ENCODE peak calls at places on chromosomes 16 and 17, in ten cellular contexts. V is AG04450, P is A549, H is bronchial epithelial cell, F is cardiac fibroblast, D is body of pancreas, T is esophagus muscularis mucosa, B is breast epithelium, Q is psoas muscle, A is ovary. Z is an unnamed sample.

GRCh38 chr17:5580367-5580766 is 3.9 kb downstream of the NLRP1 start:
- DNase-seq in B (no peak), T (no peak), P (no peak), D (no peak), A (no peak), V (no peak), Q (no peak), H (no peak), F (peak), Z (peak)

GRCh38 chr17:78484300-78485159 is 92.7 kb downstream of the DNAH17 start:
- DNase-seq in Q (no peak), B (no peak), A (no peak), P (peak), D (no peak), H (no peak), V (no peak), T (no peak), F (peak), Z (no peak)

GRCh38 chr16:87722590-87723223 is 43.1 kb downstream of the KLHDC4 start:
- DNase-seq in H (no peak), V (no peak), T (no peak), D (no peak), F (no peak), A (no peak), P (no peak), Q (no peak), B (no peak), Z (no peak)

GRCh38 chr16:77850637-77851330 is 62.4 kb downstream of the VAT1L start:
- DNase-seq in B (no peak), D (no peak), T (no peak), P (no peak), H (no peak), F (peak), Q (no peak), A (no peak), V (no peak), Z (peak)

GRCh38 chr16:87366288-87366687 is 17.3 kb downstream of the FBXO31 start:
- DNase-seq in B (no peak), V (no peak), P (no peak), T (no peak), H (no peak), F (no peak), D (no peak), Q (no peak), A (no peak), Z (no peak)

GRCh38 chr17:77208217-77208808 is 67.5 kb downstream of the SEC14L1 start:
- DNase-seq in D (peak), B (no peak), A (peak), F (peak), V (peak), T (no peak), P (no peak), H (no peak), Q (no peak), Z (peak)

GRCh38 chr17:79668344-79669250 is 57.7 kb upstream of the RBFOX3 start:
- DNase-seq in B (peak), F (no peak), D (no peak), Q (no peak), A (no peak), H (no peak), T (no peak), P (no peak), V (no peak), Z (no peak)

GRCh38 chr16:78249056-78249455 is 149.6 kb downstream of the WWOX start:
- DNase-seq in D (peak), T (no peak), Q (no peak), H (no peak), B (no peak), F (no peak), P (no peak), V (no peak), A (no peak), Z (no peak)

GRCh38 chr17:77307479-77308198 is 166.9 kb downstream of the SEC14L1 start:
- DNase-seq in H (no peak), F (no peak), Q (no peak), T (no peak), D (no peak), A (no peak), P (no peak), V (no peak), B (no peak), Z (no peak)

GRCh38 chr17:29347831-29348281 is 42.3 kb upstream of the TAOK1 start:
- DNase-seq in A (no peak), F (peak), Q (no peak), B (no peak), D (peak), H (no peak), T (no peak), P (no peak), V (no peak), Z (peak)

GRCh38 chr17:29674270-29674669 is 51.6 kb upstream of the CORO6 start:
- DNase-seq in H (no peak), B (no peak), T (no peak), D (no peak), V (no peak), F (no peak), A (no peak), Q (no peak), P (no peak), Z (no peak)

GRCh38 chr16:81094771-81095251 is 1.4 kb downstream of the GCSH start:
- DNase-seq in T (no peak), D (no peak), Q (no peak), A (no peak), H (no peak), P (no peak), F (peak), V (no peak), B (no peak), Z (peak)

GRCh38 chr17:45405250-45406086 is 27.2 kb downstream of the ARHGAP27 start:
- DNase-seq in F (no peak), D (no peak), A (no peak), T (no peak), V (no peak), Q (no peak), B (no peak), H (no peak), P (no peak), Z (no peak)

GRCh38 chr16:31393056-31393455 is at the start of gene ITGAD:
- DNase-seq in A (no peak), P (no peak), B (no peak), Q (no peak), D (no peak), F (no peak), V (no peak), T (no peak), H (no peak), Z (no peak)

GRCh38 chr17:1227917-1228751 is 42.1 kb upstream of the BHLHA9 start:
- DNase-seq in Q (peak), T (no peak), H (no peak), V (no peak), D (peak), A (no peak), P (no peak), B (no peak), F (no peak), Z (no peak)

GRCh38 chr16:49921791-49922456 is 66.0 kb upstream of the ZNF423 start:
- DNase-seq in A (peak), V (no peak), P (peak), D (peak), H (peak), Q (peak), F (peak), B (peak), T (no peak), Z (peak)

GRCh38 chr17:73017653-73018052 is 74.8 kb downstream of the SLC39A11 start:
- DNase-seq in V (peak), H (peak), P (no peak), Q (no peak), F (peak), T (no peak), A (no peak), D (no peak), B (no peak), Z (peak)

GRCh38 chr17:49516190-49516589 is 21.1 kb downstream of the NGFR start:
- DNase-seq in H (no peak), B (peak), V (no peak), D (no peak), P (no peak), A (peak), T (no peak), F (peak), Q (no peak), Z (peak)

GRCh38 chr16:25052161-25052511 is 37.0 kb upstream of the ARHGAP17 start:
- DNase-seq in F (no peak), B (no peak), H (no peak), P (no peak), A (no peak), Q (no peak), D (peak), V (no peak), T (no peak), Z (no peak)

GRCh38 chr16:78577597-78577996 is 478.1 kb downstream of the WWOX start:
- DNase-seq in V (no peak), T (no peak), B (no peak), F (no peak), H (no peak), D (no peak), Q (no peak), P (no peak), A (no peak), Z (no peak)

GRCh38 chr17:75764711-75765421 is at the start of gene GALK1:
- DNase-seq in D (peak), P (peak), Q (peak), H (peak), T (no peak), F (peak), B (peak), A (peak), V (no peak), Z (peak)

GRCh38 chr17:75549246-75550138 is 24.0 kb downstream of the LLGL2 start:
- DNase-seq in H (peak), V (no peak), Q (no peak), P (peak), A (no peak), B (peak), D (peak), F (no peak), T (no peak), Z (no peak)

GRCh38 chr16:50198802-50199410 is 45.8 kb downstream of the TENT4B start:
- DNase-seq in D (no peak), B (no peak), F (no peak), H (peak), P (no peak), V (no peak), A (no peak), T (no peak), Q (no peak), Z (no peak)

GRCh38 chr16:24062270-24062817 is 193.8 kb upstream of the CACNG3 start:
- DNase-seq in P (no peak), F (no peak), V (no peak), B (no peak), T (no peak), Q (no peak), H (no peak), A (no peak), D (no peak), Z (no peak)

GRCh38 chr16:49952386-49952785 is 72.6 kb upstream of the CNEP1R1 start:
- DNase-seq in B (no peak), Q (no peak), H (peak), D (no peak), V (no peak), T (no peak), A (no peak), P (no peak), F (peak), Z (peak)

GRCh38 chr16:80971814-80972213 is 34.9 kb downstream of the CMC2 start:
- DNase-seq in D (no peak), B (no peak), H (no peak), T (no peak), Q (no peak), V (no peak), A (no peak), P (no peak), F (no peak), Z (no peak)

GRCh38 chr17:68020451-68020779 is 15.1 kb upstream of the KPNA2 start:
- DNase-seq in H (no peak), Q (no peak), P (no peak), V (no peak), D (no peak), F (no peak), B (no peak), A (no peak), T (no peak), Z (peak)

GRCh38 chr16:64162613-64163375 is 959.1 kb downstream of the CDH11 start:
- DNase-seq in F (no peak), T (no peak), P (no peak), H (no peak), A (no peak), B (no peak), Q (no peak), V (no peak), D (no peak), Z (no peak)

GRCh38 chr17:59410049-59410437 is 78.6 kb downstream of the YPEL2 start:
- DNase-seq in F (no peak), D (no peak), Q (no peak), H (no peak), A (no peak), P (no peak), B (no peak), V (no peak), T (no peak), Z (no peak)

GRCh38 chr16:54284931-54285413 is 1.6 kb downstream of the IRX3 start:
- DNase-seq in A (no peak), F (peak), T (no peak), V (no peak), Q (no peak), P (no peak), B (no peak), D (no peak), H (no peak), Z (peak)

GRCh38 chr17:72120878-72121163 is at the start of gene SOX9:
- DNase-seq in F (peak), D (peak), P (peak), V (peak), Q (peak), A (no peak), B (peak), T (no peak), H (peak), Z (peak)

GRCh38 chr16:10180042-10180770 is 2.0 kb downstream of the GRIN2A start:
- DNase-seq in Q (no peak), V (no peak), A (no peak), B (no peak), F (no peak), P (no peak), D (no peak), H (no peak), T (no peak), Z (no peak)

GRCh38 chr17:19531780-19532501 is 1.7 kb upstream of the SLC47A1 start:
- DNase-seq in V (no peak), A (no peak), Q (no peak), P (no peak), D (no peak), H (no peak), F (peak), B (no peak), T (no peak), Z (no peak)

GRCh38 chr17:49612721-49613120 is 37.0 kb downstream of the NXPH3 start:
- DNase-seq in D (no peak), V (no peak), B (no peak), A (no peak), Q (no peak), F (no peak), H (peak), P (no peak), T (no peak), Z (no peak)

GRCh38 chr16:67294927-67295326 is 15.6 kb downstream of the PLEKHG4 start:
- DNase-seq in B (no peak), Q (no peak), H (no peak), T (no peak), D (no peak), F (no peak), V (no peak), A (no peak), P (no peak), Z (peak)
- TF ChIP-seq CTCF in B (no peak), Q (no peak), H (no peak), T (no peak), D (no peak), F (no peak), V (peak), A (no peak), P (no peak), Z (peak)

GRCh38 chr17:83092186-83092585 is 12.8 kb downstream of the METRNL start:
- DNase-seq in V (no peak), P (no peak), T (no peak), H (no peak), Q (no peak), F (no peak), A (no peak), D (no peak), B (no peak), Z (no peak)
- H3K4me3 ChIP-seq in V (no peak), P (no peak), T (no peak), H (no peak), Q (no peak), F (no peak), A (no peak), D (no peak), B (peak), Z (no peak)

GRCh38 chr16:1180772-1181714 is 28.1 kb downstream of the CACNA1H start:
- DNase-seq in D (no peak), H (no peak), B (no peak), T (no peak), P (no peak), Q (no peak), A (peak), V (no peak), F (peak), Z (no peak)

GRCh38 chr16:1183235-1183907 is 30.5 kb downstream of the CACNA1H start:
- DNase-seq in P (peak), F (peak), T (no peak), H (no peak), B (no peak), A (peak), Q (peak), D (peak), V (peak), Z (peak)

GRCh38 chr16:1184980-1185379 is 32.1 kb downstream of the CACNA1H start:
- DNase-seq in T (no peak), A (no peak), Q (no peak), V (no peak), D (no peak), B (no peak), H (no peak), P (no peak), F (no peak), Z (no peak)

GRCh38 chr16:1181715-1182671 is 29.1 kb downstream of the CACNA1H start:
- DNase-seq in H (no peak), D (peak), Q (peak), F (peak), P (peak), B (peak), A (peak), T (no peak), V (peak), Z (peak)

GRCh38 chr16:1184156-1184868 is 31.4 kb downstream of the CACNA1H start:
- DNase-seq in V (no peak), B (no peak), D (no peak), T (no peak), F (no peak), P (no peak), H (no peak), Q (no peak), A (no peak), Z (no peak)
- TF ChIP-seq CTCF in V (no peak), B (no peak), D (no peak), T (peak), F (no peak), P (no peak), H (no peak), Q (no peak), A (no peak), Z (no peak)

DNA sequence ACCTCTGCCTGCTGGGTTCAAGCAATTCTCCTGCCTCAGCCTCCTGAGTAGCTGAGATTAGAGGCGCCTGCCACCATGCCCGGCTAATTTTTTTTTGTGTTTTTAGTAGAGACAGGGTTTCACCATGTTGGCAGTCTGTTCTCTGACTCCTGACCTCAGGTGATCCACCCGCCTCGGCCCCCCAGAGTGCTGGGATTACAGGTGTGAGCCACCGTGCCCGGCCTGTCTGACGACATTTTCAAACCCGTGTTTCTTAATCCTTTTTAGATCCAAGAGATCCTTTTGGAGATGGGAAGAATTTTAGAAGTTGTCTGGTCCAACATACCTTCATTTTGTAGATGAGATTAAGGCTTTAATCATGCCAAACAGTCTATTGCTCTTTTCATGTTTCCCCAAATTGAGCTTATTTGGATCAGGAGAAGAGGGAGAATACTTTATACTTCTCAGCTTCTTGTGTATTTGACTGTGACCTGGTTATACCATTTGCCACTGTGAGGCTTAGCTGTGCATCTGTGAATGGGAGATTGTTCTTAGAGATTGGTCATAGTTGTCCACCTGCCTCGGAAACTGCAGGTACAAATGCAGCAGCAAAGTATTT is 25.8 kb downstream of the USP10 start:
- DNase-seq in T (no peak), Q (no peak), H (no peak), V (no peak), F (no peak), D (no peak), A (no peak), P (no peak), B (no peak), Z (no peak)
- H3K4me3 ChIP-seq in T (no peak), Q (no peak), H (no peak), V (no peak), F (no peak), D (no peak), A (no peak), P (no peak), B (no peak), Z (no peak)

GRCh38 chr17:16817201-16817600 is 127.2 kb downstream of the CCDC144A start:
- DNase-seq in A (no peak), B (no peak), F (no peak), H (no peak), T (no peak), Q (no peak), V (no peak), P (no peak), D (no peak), Z (no peak)

GRCh38 chr17:16818340-16818739 is 128.3 kb downstream of the CCDC144A start:
- DNase-seq in H (no peak), V (no peak), T (no peak), B (no peak), P (no peak), F (no peak), D (no peak), A (no peak), Q (no peak), Z (no peak)

GRCh38 chr17:16820161-16820877 is 130.3 kb downstream of the CCDC144A start:
- DNase-seq in A (no peak), Q (no peak), H (no peak), F (no peak), P (no peak), B (no peak), D (no peak), T (no peak), V (no peak), Z (no peak)

GRCh38 chr17:16818821-16819683 is 129.0 kb downstream of the CCDC144A start:
- DNase-seq in F (no peak), V (no peak), Q (no peak), H (no peak), B (no peak), P (no peak), D (no peak), A (no peak), T (no peak), Z (no peak)

DNA sequence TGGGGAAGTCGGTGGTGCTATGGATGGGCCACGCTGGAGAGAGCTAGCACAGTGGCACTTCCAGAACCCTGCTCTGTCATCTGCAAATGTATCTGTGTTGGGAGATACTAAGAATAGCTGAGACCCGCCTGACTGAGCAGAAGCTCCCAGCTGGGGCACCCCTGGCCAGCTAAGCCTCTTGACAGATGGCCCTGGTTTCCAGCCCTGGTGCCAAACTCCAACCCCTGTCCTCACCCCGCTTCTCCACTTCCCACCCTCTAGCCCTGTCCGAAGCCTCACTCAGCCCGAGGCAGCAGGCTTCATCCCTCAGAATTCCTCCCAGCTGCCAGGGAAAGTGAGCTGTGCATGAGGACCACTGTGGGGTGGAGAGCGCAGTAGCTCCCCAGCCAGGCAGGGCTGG is 124.4 kb downstream of the CCDC144A start:
- DNase-seq in B (no peak), F (no peak), P (no peak), Q (no peak), H (no peak), T (no peak), D (no peak), A (no peak), V (no peak), Z (no peak)
- TF ChIP-seq CTCF in B (no peak), F (no peak), P (no peak), Q (no peak), H (no peak), T (no peak), D (no peak), A (no peak), V (no peak), Z (no peak)

GRCh38 chr17:15490634-15491261 is 23.3 kb upstream of the CDRT4 start:
- DNase-seq in F (peak), Q (peak), D (peak), P (no peak), T (peak), V (no peak), B (no peak), A (peak), H (peak), Z (peak)
- H3K4me3 ChIP-seq in F (no peak), Q (no peak), D (no peak), P (no peak), T (no peak), V (no peak), B (no peak), A (no peak), H (no peak), Z (no peak)

Z was measured in fibroblast of mammary gland.